ENCODE peak calls at places on chromosomes 12 and 14, in seven cellular contexts. J is mesothelial cell of epicardium, V is psoas muscle, A is PC-9, C is fibroblast of the aortic adventitia, M is astrocyte, F is H9. O is an unnamed sample.

GRCh38 chr14:75452324-75452723 is 24.5 kb downstream of the JDP2 start:
- DNase-seq in V (peak), M (no peak), F (no peak), C (no peak), A (no peak), J (no peak), O (peak)

GRCh38 chr14:89922549-89922907 is 32.0 kb downstream of the EFCAB11 start:
- DNase-seq in A (no peak), V (no peak), F (no peak), J (no peak), M (no peak), C (no peak), O (no peak)

GRCh38 chr14:72849222-72849621 is 44.7 kb downstream of the DPF3 start:
- DNase-seq in M (no peak), V (no peak), J (no peak), F (no peak), C (no peak), A (no peak), O (no peak)

GRCh38 chr14:65738339-65738738 is 325.8 kb downstream of the FUT8 start:
- DNase-seq in F (no peak), A (no peak), M (no peak), V (no peak), J (no peak), C (no peak), O (no peak)

GRCh38 chr12:121578230-121579189 is 2.3 kb downstream of the KDM2B start:
- DNase-seq in J (no peak), V (peak), C (peak), A (no peak), M (no peak), F (peak), O (peak)

GRCh38 chr14:94919896-94920295 is 150.0 kb upstream of the GSC start:
- DNase-seq in J (no peak), C (no peak), M (no peak), F (no peak), A (no peak), V (no peak), O (no peak)

GRCh38 chr12:94327819-94328218 is 131.8 kb downstream of the CEP83 start:
- DNase-seq in A (no peak), M (peak), F (no peak), J (no peak), V (no peak), C (peak), O (no peak)

GRCh38 chr12:102800565-102800964 is 116.5 kb downstream of the PAH start:
- DNase-seq in J (no peak), A (no peak), V (no peak), F (no peak), M (no peak), C (no peak), O (no peak)

GRCh38 chr12:49662998-49663843 is 39.9 kb downstream of the PRPF40B start:
- DNase-seq in V (peak), C (peak), M (peak), F (peak), J (no peak), A (no peak), O (peak)

GRCh38 chr12:113092478-113093408 is 36.2 kb downstream of the DTX1 start:
- DNase-seq in C (peak), M (no peak), A (no peak), J (no peak), V (peak), F (peak), O (peak)

GRCh38 chr14:67491741-67492504 is 3.4 kb upstream of the TMEM229B start:
- DNase-seq in V (no peak), F (no peak), C (no peak), J (no peak), M (no peak), A (no peak), O (peak)

GRCh38 chr14:73713206-73713803 is 879 bp downstream of the PNMA1 start:
- DNase-seq in M (no peak), A (no peak), F (no peak), V (no peak), C (peak), J (no peak), O (no peak)

GRCh38 chr12:71469235-71469873 is 29.8 kb downstream of the LGR5 start:
- DNase-seq in F (peak), V (no peak), A (no peak), J (no peak), M (peak), C (peak), O (peak)

GRCh38 chr12:576613-577110 is 86.6 kb downstream of the NINJ2 start:
- DNase-seq in C (no peak), F (peak), J (no peak), A (no peak), M (no peak), V (peak), O (peak)

GRCh38 chr14:19902409-19902808 is 18.0 kb upstream of the OR4K5 start:
- DNase-seq in V (no peak), M (no peak), F (no peak), A (no peak), C (no peak), J (no peak), O (no peak)

GRCh38 chr12:119594399-119594730 is 791 bp downstream of the TMEM233 start:
- DNase-seq in A (no peak), M (peak), V (peak), F (peak), C (peak), J (no peak), O (peak)

GRCh38 chr14:25009891-25010290 is 40.1 kb downstream of the STXBP6 start:
- DNase-seq in C (peak), J (no peak), M (peak), V (no peak), A (no peak), F (no peak), O (peak)

GRCh38 chr12:46369474-46370379 is 2.8 kb downstream of the SLC38A2 start:
- DNase-seq in A (peak), F (no peak), C (peak), M (no peak), J (no peak), V (no peak), O (no peak)

GRCh38 chr14:64636208-64636979 is 67.8 kb upstream of the PLEKHG3 start:
- DNase-seq in C (peak), F (peak), A (no peak), M (no peak), J (peak), V (peak), O (peak)

GRCh38 chr12:93645702-93646101 is 31.5 kb upstream of the CRADD start:
- DNase-seq in A (no peak), F (no peak), C (peak), M (peak), V (no peak), J (no peak), O (no peak)

GRCh38 chr14:94850332-94851211 is 80.7 kb upstream of the GSC start:
- DNase-seq in F (no peak), M (no peak), J (no peak), A (no peak), V (no peak), C (no peak), O (no peak)

GRCh38 chr12:6280053-6280469 is 30.4 kb upstream of the PLEKHG6 start:
- DNase-seq in V (no peak), M (peak), F (no peak), A (peak), J (no peak), C (peak), O (peak)

GRCh38 chr12:1474059-1474537 is 120.3 kb downstream of the FBXL14 start:
- DNase-seq in A (peak), M (peak), C (peak), V (no peak), F (no peak), J (no peak), O (peak)

GRCh38 chr14:98889836-98890185 is 382.2 kb downstream of the BCL11B start:
- DNase-seq in F (no peak), A (no peak), V (no peak), C (no peak), M (no peak), J (no peak), O (no peak)

GRCh38 chr12:685388-685787 is 22.1 kb upstream of the NINJ2 start:
- DNase-seq in V (no peak), C (no peak), M (peak), A (no peak), F (no peak), J (no peak), O (no peak)

GRCh38 chr12:54214553-54215374 is 26.0 kb upstream of the SMUG1 start:
- DNase-seq in V (peak), F (peak), J (peak), C (peak), M (peak), A (peak), O (peak)

GRCh38 chr14:75090353-75090752 is 20.9 kb downstream of the ZC2HC1C start:
- DNase-seq in M (no peak), A (no peak), C (no peak), J (no peak), F (no peak), V (no peak), O (no peak)

GRCh38 chr12:642633-643477 is 20.4 kb downstream of the NINJ2 start:
- DNase-seq in J (peak), F (peak), V (peak), M (peak), C (peak), A (peak), O (peak)

GRCh38 chr12:32159925-32160324 is 53.3 kb downstream of the BICD1 start:
- DNase-seq in A (no peak), M (peak), F (no peak), J (no peak), V (no peak), C (no peak), O (peak)

GRCh38 chr14:81256289-81256960 is 35.7 kb upstream of the GTF2A1 start:
- DNase-seq in M (no peak), C (no peak), V (no peak), A (no peak), J (no peak), F (no peak), O (no peak)

GRCh38 chr12:12684375-12685106 is 11.4 kb downstream of the GPR19 start:
- DNase-seq in C (peak), M (no peak), J (no peak), F (peak), V (no peak), A (no peak), O (peak)

GRCh38 chr12:20549115-20549719 is 145.9 kb upstream of the SLCO1C1 start:
- DNase-seq in V (no peak), F (no peak), J (no peak), A (no peak), C (peak), M (no peak), O (peak)

GRCh38 chr14:87896393-87897380 is 96.3 kb downstream of the GALC start:
- DNase-seq in M (peak), F (no peak), V (no peak), C (peak), A (no peak), J (no peak), O (no peak)

GRCh38 chr12:123149828-123150272 is 1.0 kb downstream of the PITPNM2 start:
- DNase-seq in M (no peak), F (no peak), J (no peak), V (no peak), C (no peak), A (no peak), O (peak)

GRCh38 chr14:104143071-104143470 is 4.7 kb downstream of the KIF26A start:
- DNase-seq in C (no peak), V (no peak), J (no peak), A (no peak), M (no peak), F (peak), O (peak)

GRCh38 chr12:52907092-52907810 is 2.4 kb upstream of the KRT8 start:
- DNase-seq in J (peak), M (peak), F (peak), C (no peak), V (no peak), A (peak), O (peak)

GRCh38 chr14:55097894-55098560 is 31.0 kb upstream of the LGALS3 start:
- DNase-seq in M (no peak), C (no peak), V (no peak), F (no peak), J (no peak), A (peak), O (no peak)

GRCh38 chr12:91778938-91779400 is 366.7 kb downstream of the BTG1 start:
- DNase-seq in C (peak), V (no peak), J (no peak), A (peak), M (peak), F (no peak), O (no peak)

GRCh38 chr14:24465369-24465768 is 22.8 kb upstream of the SDR39U1 start:
- DNase-seq in J (no peak), C (no peak), M (no peak), A (no peak), F (no peak), V (no peak), O (no peak)

DNA sequence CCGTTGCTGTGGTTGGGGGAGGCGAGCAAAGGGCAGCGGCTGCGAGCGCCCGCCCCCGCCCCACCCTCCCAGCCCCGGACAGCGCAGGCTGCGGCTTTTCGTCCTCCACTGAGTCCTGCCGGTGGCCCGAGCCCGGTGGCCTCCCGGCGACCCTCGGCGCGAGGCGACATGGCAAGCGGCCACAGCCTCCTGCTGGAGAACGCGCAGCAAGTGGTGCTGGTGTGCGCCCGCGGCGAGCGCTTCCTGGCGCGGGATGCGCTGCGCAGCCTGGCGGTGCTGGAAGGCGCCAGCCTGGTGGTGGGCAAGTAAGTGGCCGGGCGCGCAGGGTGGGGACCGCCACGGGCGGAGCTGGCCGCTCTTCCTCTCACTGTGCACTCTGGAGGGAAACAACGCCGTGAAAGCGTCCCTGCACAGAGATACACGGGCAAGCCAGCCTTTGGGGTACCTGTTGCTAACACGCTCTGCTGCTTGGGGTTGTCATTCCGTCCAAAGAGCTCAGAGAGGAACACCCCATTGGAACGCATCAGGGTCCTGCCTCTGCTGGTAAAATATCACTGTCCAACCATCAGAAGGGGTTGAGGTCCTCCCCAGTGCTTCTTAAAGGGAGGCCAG is at the start of gene AMDHD1:
- DNase-seq in M (peak), J (peak), A (peak), V (peak), C (peak), F (peak), O (peak)
- TF ChIP-seq CTCF in M (no peak), J (no peak), A (no peak), V (peak), C (peak), F (peak), O (peak)

GRCh38 chr12:65209655-65210043 is 40.3 kb downstream of the LEMD3 start:
- DNase-seq in M (no peak), V (no peak), A (no peak), J (no peak), F (no peak), C (no peak), O (no peak)
- TF ChIP-seq CTCF in M (no peak), V (no peak), A (no peak), J (no peak), F (no peak), C (no peak), O (no peak)

GRCh38 chr14:92785601-92786426 is 8.3 kb upstream of the GOLGA5 start:
- DNase-seq in F (peak), A (peak), J (no peak), V (no peak), C (peak), M (peak), O (no peak)

GRCh38 chr14:92780444-92780843 is 13.7 kb upstream of the GOLGA5 start:
- DNase-seq in F (no peak), A (peak), J (no peak), V (no peak), C (peak), M (peak), O (no peak)

GRCh38 chr14:92780865-92781264 is 13.2 kb upstream of the GOLGA5 start:
- DNase-seq in V (no peak), J (no peak), F (no peak), C (no peak), M (no peak), A (no peak), O (no peak)

GRCh38 chr14:92786427-92786756 is 7.7 kb upstream of the GOLGA5 start:
- DNase-seq in M (no peak), C (no peak), J (no peak), V (no peak), A (no peak), F (no peak), O (no peak)

GRCh38 chr14:92783813-92784431 is 10.2 kb upstream of the GOLGA5 start:
- DNase-seq in C (peak), M (peak), V (no peak), F (no peak), J (no peak), A (peak), O (no peak)
- TF ChIP-seq CTCF in C (peak), M (peak), V (peak), F (peak), J (peak), A (peak), O (peak)

GRCh38 chr14:105439179-105439578 is 19.6 kb downstream of the MTA1 start:
- DNase-seq in F (no peak), A (no peak), V (no peak), M (no peak), C (no peak), J (no peak), O (no peak)

GRCh38 chr14:105440992-105441391 is 21.4 kb downstream of the MTA1 start:
- DNase-seq in F (no peak), J (no peak), V (no peak), M (no peak), A (no peak), C (no peak), O (no peak)

GRCh38 chr14:105437723-105438500 is 18.3 kb downstream of the MTA1 start:
- DNase-seq in J (no peak), V (no peak), F (no peak), M (no peak), C (no peak), A (no peak), O (no peak)

GRCh38 chr14:105440554-105440900 is 20.9 kb downstream of the MTA1 start:
- DNase-seq in A (no peak), M (no peak), F (no peak), J (no peak), C (no peak), V (no peak), O (no peak)

GRCh38 chr14:105439710-105440553 is 20.3 kb downstream of the MTA1 start:
- DNase-seq in V (peak), C (no peak), J (no peak), F (no peak), A (no peak), M (no peak), O (no peak)
- TF ChIP-seq CTCF in V (peak), C (no peak), J (no peak), F (peak), A (no peak), M (no peak), O (no peak)

GRCh38 chr12:105330938-105331804 is 680 bp downstream of the C12orf75 start:
- DNase-seq in F (no peak), A (no peak), M (no peak), V (peak), J (peak), C (no peak), O (peak)
- TF ChIP-seq CTCF in F (no peak), A (no peak), M (no peak), V (peak), J (no peak), C (no peak), O (no peak)

DNA sequence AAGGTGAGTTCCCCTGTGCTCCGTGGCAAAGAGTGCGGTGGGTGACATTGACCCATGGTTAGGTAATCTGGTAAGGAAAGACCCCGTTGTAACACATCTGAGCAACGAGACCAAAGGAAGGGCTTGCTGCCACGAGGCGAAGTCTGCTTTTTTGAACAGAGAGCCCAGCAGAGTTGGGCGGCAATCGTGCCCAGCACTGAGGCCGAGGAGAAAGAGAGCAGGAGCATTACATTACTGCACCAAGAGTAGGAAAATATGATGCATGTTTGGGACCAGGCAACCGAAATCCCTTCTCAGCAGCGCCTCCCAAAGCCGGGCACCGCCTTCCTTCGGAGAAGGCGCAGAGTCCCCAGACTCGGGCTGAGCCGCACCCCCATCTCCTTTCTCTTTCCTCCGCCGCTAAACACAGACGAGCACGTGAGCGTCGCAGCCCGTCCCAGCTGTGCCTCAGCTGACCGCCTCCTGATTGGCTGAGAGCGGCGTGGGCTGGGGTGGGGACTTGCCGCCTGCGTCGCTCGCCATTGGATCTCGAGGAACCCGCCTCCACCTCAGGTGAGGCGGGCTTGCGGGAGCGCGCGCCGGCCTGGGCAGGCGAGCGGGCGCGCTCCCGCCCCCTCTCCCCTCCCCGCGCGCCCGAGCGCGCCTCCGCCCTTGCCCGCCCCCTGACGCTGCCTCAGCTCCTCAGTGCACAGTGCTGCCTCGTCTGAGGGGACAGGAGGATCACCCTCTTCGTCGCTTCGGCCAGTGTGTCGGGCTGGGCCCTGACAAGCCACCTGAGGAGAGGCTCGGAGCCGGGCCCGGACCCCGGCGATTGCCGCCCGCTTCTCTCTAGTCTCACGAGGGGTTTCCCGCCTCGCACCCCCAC is at the start of gene HIF1A:
- DNase-seq in F (peak), M (peak), A (peak), C (peak), V (peak), J (peak), O (peak)
- TF ChIP-seq CTCF in F (peak), M (no peak), A (no peak), C (peak), V (no peak), J (no peak), O (no peak)

GRCh38 chr12:44930972-44931600 is 55.0 kb upstream of the NELL2 start:
- DNase-seq in A (peak), M (peak), C (peak), V (no peak), J (no peak), F (no peak), O (no peak)
- TF ChIP-seq CTCF in A (peak), M (peak), C (peak), V (peak), J (peak), F (peak), O (peak)

GRCh38 chr12:25866586-25867378 is 91.7 kb upstream of the RASSF8 start:
- DNase-seq in J (no peak), V (no peak), C (no peak), F (no peak), M (no peak), A (no peak), O (no peak)

GRCh38 chr12:25868193-25868592 is 90.3 kb upstream of the RASSF8 start:
- DNase-seq in J (no peak), F (no peak), A (no peak), V (no peak), C (no peak), M (no peak), O (no peak)

GRCh38 chr12:25861226-25861625 is 97.3 kb upstream of the RASSF8 start:
- DNase-seq in M (no peak), V (no peak), F (no peak), C (no peak), A (no peak), J (no peak), O (no peak)

GRCh38 chr12:25859976-25860375 is 98.5 kb upstream of the RASSF8 start:
- DNase-seq in M (no peak), A (no peak), V (no peak), J (no peak), F (no peak), C (no peak), O (no peak)

GRCh38 chr12:25864287-25864686 is 94.2 kb upstream of the RASSF8 start:
- DNase-seq in V (no peak), J (no peak), C (peak), A (no peak), F (no peak), M (peak), O (no peak)
- TF ChIP-seq CTCF in V (no peak), J (no peak), C (no peak), A (no peak), F (no peak), M (no peak), O (no peak)